ENCODE peak calls at places on chromosomes 5 and 9, in six cellular contexts. Z is adrenal gland, J is breast epithelium, Q is BJ, O is GM12865, W is fibroblast of mammary gland. C is an unnamed sample.

GRCh38 chr9:136297766-136298735 is 5.8 kb downstream of the CCDC187 start:
- DNase-seq in Z (no peak), J (no peak), Q (no peak), O (no peak), W (no peak), C (no peak)

GRCh38 chr9:127557466-127557869 is 54.6 kb upstream of the STXBP1 start:
- DNase-seq in Z (no peak), J (no peak), Q (no peak), O (no peak), W (peak; percentile 35), C (no peak)

GRCh38 chr5:148455055-148455675 is 71.4 kb downstream of the FBXO38 start:
- DNase-seq in Z (no peak), J (no peak), Q (no peak), O (no peak), W (peak; percentile 37), C (peak; percentile 89)

GRCh38 chr9:75889577-75889976 is 896 bp upstream of the PCSK5 start:
- DNase-seq in Z (no peak), J (no peak), Q (no peak), O (no peak), W (no peak), C (no peak)

GRCh38 chr5:149285153-149285552 is 13.5 kb downstream of the AFAP1L1 start:
- DNase-seq in Z (no peak), J (no peak), Q (no peak), O (no peak), W (no peak), C (no peak)

GRCh38 chr9:79425840-79426239 is 145.9 kb upstream of the TLE4 start:
- DNase-seq in Z (no peak), J (no peak), Q (no peak), O (no peak), W (no peak), C (no peak)

GRCh38 chr5:167460449-167461020 is 830.9 kb upstream of the WWC1 start:
- DNase-seq in Z (no peak), J (no peak), Q (no peak), O (peak; percentile 25), W (no peak), C (no peak)

GRCh38 chr5:150184990-150185952 is 4.6 kb upstream of the SLC6A7 start:
- DNase-seq in Z (no peak), J (no peak), Q (no peak), O (no peak), W (no peak), C (no peak)

GRCh38 chr5:54868511-54869483 is 116.6 kb downstream of the ESM1 start:
- DNase-seq in Z (no peak), J (no peak), Q (no peak), O (peak; percentile 21), W (no peak), C (no peak)

GRCh38 chr9:134627417-134628353 is 13.9 kb upstream of the COL5A1 start:
- DNase-seq in Z (peak; percentile 10), J (no peak), Q (no peak), O (no peak), W (no peak), C (no peak)

GRCh38 chr9:137141976-137142936 is 3.3 kb downstream of the GRIN1 start:
- DNase-seq in Z (no peak), J (no peak), Q (no peak), O (no peak), W (no peak), C (no peak)

GRCh38 chr9:98404157-98404695 is 148.8 kb upstream of the TBC1D2 start:
- DNase-seq in Z (no peak), J (no peak), Q (no peak), O (no peak), W (no peak), C (no peak)

GRCh38 chr5:33824516-33825195 is 67.1 kb downstream of the ADAMTS12 start:
- DNase-seq in Z (no peak), J (no peak), Q (peak; percentile 79), O (peak; percentile 28), W (peak; percentile 76), C (no peak)

GRCh38 chr9:135944444-135945252 is 16.5 kb downstream of the UBAC1 start:
- DNase-seq in Z (no peak), J (no peak), Q (no peak), O (no peak), W (no peak), C (no peak)

GRCh38 chr5:133032852-133033742 is 6.7 kb upstream of the ZCCHC10 start:
- DNase-seq in Z (no peak), J (no peak), Q (no peak), O (peak; percentile 53), W (no peak), C (no peak)

GRCh38 chr5:28398185-28398584 is 1359.8 kb upstream of the CDH9 start:
- DNase-seq in Z (no peak), J (no peak), Q (no peak), O (no peak), W (no peak), C (no peak)

GRCh38 chr5:76249601-76250000 is 153.5 kb upstream of the IQGAP2 start:
- DNase-seq in Z (no peak), J (no peak), Q (no peak), O (no peak), W (no peak), C (no peak)

GRCh38 chr9:117094493-117094892 is 320.4 kb downstream of the ASTN2 start:
- DNase-seq in Z (no peak), J (no peak), Q (peak; percentile 26), O (no peak), W (peak; percentile 22), C (no peak)

GRCh38 chr5:168177831-168178450 is 113.5 kb upstream of the WWC1 start:
- DNase-seq in Z (no peak), J (no peak), Q (no peak), O (no peak), W (no peak), C (no peak)

GRCh38 chr5:68711311-68712200 is 382.3 kb upstream of the SLC30A5 start:
- DNase-seq in Z (no peak), J (no peak), Q (no peak), O (peak; percentile 78), W (no peak), C (no peak)

GRCh38 chr5:108749130-108749861 is 1.6 kb downstream of the FER start:
- DNase-seq in Z (no peak), J (no peak), Q (no peak), O (peak; percentile 41), W (peak; percentile 9), C (no peak)

GRCh38 chr5:135980650-135981049 is 25.9 kb upstream of the LECT2 start:
- DNase-seq in Z (no peak), J (no peak), Q (no peak), O (no peak), W (peak; percentile 21), C (no peak)

GRCh38 chr9:133490865-133491655 is 12.2 kb upstream of the SLC2A6 start:
- DNase-seq in Z (no peak), J (no peak), Q (no peak), O (no peak), W (no peak), C (no peak)

GRCh38 chr5:101605700-101606099 is 690.4 kb downstream of the SLCO4C1 start:
- DNase-seq in Z (no peak), J (no peak), Q (no peak), O (no peak), W (no peak), C (no peak)

GRCh38 chr5:29162297-29162696 is 2031.2 kb upstream of the CDH6 start:
- DNase-seq in Z (no peak), J (no peak), Q (no peak), O (no peak), W (no peak), C (no peak)

GRCh38 chr9:133023117-133023890 is 7.5 kb upstream of the GTF3C5 start:
- DNase-seq in Z (no peak), J (no peak), Q (no peak), O (peak; percentile 55), W (no peak), C (no peak)

GRCh38 chr5:135062216-135063055 is 28.4 kb upstream of the PITX1 start:
- DNase-seq in Z (no peak), J (no peak), Q (no peak), O (no peak), W (no peak), C (no peak)

DNA sequence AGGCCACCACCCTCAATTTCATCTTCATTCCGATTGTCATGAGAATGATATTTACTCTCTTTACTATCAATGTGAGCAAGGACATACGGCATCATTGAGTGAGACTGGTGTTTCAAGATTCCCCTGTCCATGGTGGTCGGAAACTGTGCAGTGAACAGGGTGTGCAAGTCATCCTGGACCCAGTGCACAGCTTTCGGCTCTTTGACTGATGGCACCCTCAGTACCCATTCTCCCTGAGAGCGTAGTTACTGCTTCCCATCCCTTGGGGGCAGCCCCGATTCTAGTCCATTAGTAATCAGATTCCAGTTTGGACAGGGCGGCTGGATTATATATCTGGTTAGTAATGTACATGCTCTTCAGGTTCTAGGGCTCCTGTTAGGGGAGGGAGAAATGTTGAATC is 61.7 kb upstream of the SUB1 start:
- DNase-seq in Z (no peak), J (no peak), Q (no peak), O (no peak), W (no peak), C (no peak)
- TF ChIP-seq CTCF in Z (no peak), J (no peak), Q (no peak), O (no peak), W (no peak), C (peak; percentile 20)

GRCh38 chr9:121607434-121608248 is 43.8 kb upstream of the DAB2IP start:
- DNase-seq in Z (peak; percentile 29), J (no peak), Q (no peak), O (no peak), W (peak; percentile 38), C (no peak)
- TF ChIP-seq CTCF in Z (no peak), J (no peak), Q (no peak), O (no peak), W (no peak), C (no peak)

GRCh38 chr9:92328225-92328624 is 2.5 kb downstream of the CENPP start:
- DNase-seq in Z (no peak), J (no peak), Q (no peak), O (peak; percentile 30), W (peak; percentile 80), C (no peak)
- TF ChIP-seq CTCF in Z (no peak), J (no peak), Q (peak; percentile 45), O (no peak), W (peak; percentile 54), C (peak; percentile 39)

DNA sequence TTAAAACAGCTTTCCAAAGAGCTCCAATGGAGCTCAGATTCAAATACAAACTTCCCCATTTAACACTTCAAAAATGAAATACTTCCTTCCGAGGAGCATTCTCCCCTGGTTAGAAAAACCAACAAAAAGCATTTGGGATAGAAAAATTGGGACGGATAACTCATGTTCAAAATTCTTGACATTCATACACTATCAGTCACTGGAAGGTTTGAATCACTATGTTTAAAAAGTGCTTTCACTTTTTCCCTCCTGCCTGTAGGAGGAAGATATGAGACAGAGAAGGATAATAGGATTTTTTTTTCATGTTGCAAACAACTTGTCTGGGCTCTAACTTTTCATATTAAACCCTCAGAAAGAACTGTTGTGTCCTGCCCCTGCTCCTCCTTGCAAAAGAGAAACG is 412.0 kb downstream of the ACTL7B start:
- DNase-seq in Z (no peak), J (no peak), Q (peak; percentile 41), O (no peak), W (peak; percentile 77), C (no peak)
- TF ChIP-seq CTCF in Z (no peak), J (no peak), Q (peak; percentile 17), O (no peak), W (peak; percentile 31), C (no peak)

GRCh38 chr9:92176068-92176799 is 61.0 kb upstream of the SPTLC1 start:
- DNase-seq in Z (no peak), J (no peak), Q (no peak), O (no peak), W (no peak), C (no peak)
- TF ChIP-seq CTCF in Z (peak; percentile 20), J (no peak), Q (peak; percentile 27), O (peak; percentile 26), W (peak; percentile 37), C (peak; percentile 41)

GRCh38 chr5:166341708-166342329 is 1949.6 kb upstream of the WWC1 start:
- DNase-seq in Z (no peak), J (no peak), Q (no peak), O (no peak), W (no peak), C (no peak)
- TF ChIP-seq CTCF in Z (no peak), J (no peak), Q (peak; percentile 5), O (peak; percentile 6), W (peak; percentile 13), C (no peak)